ENCODE peak calls at places on chromosome 21, in seven cellular contexts. R is H9, F is mesendoderm, C is IMR-90, G is H1, S is neuronal stem cell, Q is trophoblast cell. E is an unnamed sample.

GRCh38 chr21:29654203-29654602 is 285.6 kb downstream of the GRIK1 start:
- DNase-seq in R (no peak), Q (no peak), S (no peak), C (no peak), F (no peak), G (no peak), E (no peak)

GRCh38 chr21:36608251-36608650 is 90.7 kb upstream of the SIM2 start:
- DNase-seq in Q (no peak), S (no peak), C (no peak), F (no peak), R (no peak), G (no peak), E (no peak)

GRCh38 chr21:28136687-28137086 is 856.0 kb downstream of the LTN1 start:
- DNase-seq in Q (no peak), C (no peak), F (no peak), G (no peak), R (no peak), S (no peak), E (no peak)

GRCh38 chr21:17051054-17051453 is 461.8 kb upstream of the CXADR start:
- DNase-seq in C (no peak), Q (peak; percentile 55), G (no peak), S (no peak), R (no peak), F (peak; percentile 78), E (no peak)

GRCh38 chr21:31566061-31566460 is 93.4 kb upstream of the SOD1 start:
- DNase-seq in G (no peak), Q (no peak), S (no peak), F (peak; percentile 30), R (no peak), C (no peak), E (no peak)

GRCh38 chr21:45340515-45340914 is 52.8 kb upstream of the POFUT2 start:
- DNase-seq in C (no peak), G (no peak), R (no peak), Q (no peak), S (no peak), F (no peak), E (no peak)

GRCh38 chr21:34352556-34352955 is 11.2 kb upstream of the KCNE2 start:
- DNase-seq in G (no peak), F (no peak), Q (no peak), C (no peak), R (no peak), S (no peak), E (no peak)

GRCh38 chr21:45128613-45129226 is 54.3 kb downstream of the ADARB1 start:
- DNase-seq in S (no peak), F (peak; percentile 70), R (peak; percentile 63), Q (no peak), C (peak; percentile 76), G (peak; percentile 64), E (peak; percentile 67)

GRCh38 chr21:34509151-34509550 is 2.9 kb downstream of the KCNE1 start:
- DNase-seq in C (no peak), G (no peak), R (no peak), Q (no peak), F (peak; percentile 44), S (no peak), E (no peak)

GRCh38 chr21:45632165-45632896 is 11.2 kb upstream of the PCBP3 start:
- DNase-seq in Q (no peak), C (no peak), G (no peak), R (no peak), F (no peak), S (no peak), E (no peak)

GRCh38 chr21:44929799-44930542 is 9.3 kb upstream of the ITGB2 start:
- DNase-seq in R (no peak), F (no peak), G (no peak), C (no peak), S (no peak), Q (no peak), E (no peak)

GRCh38 chr21:45550552-45551210 is 8.4 kb upstream of the SLC19A1 start:
- DNase-seq in Q (no peak), R (peak; percentile 39), C (no peak), G (no peak), S (no peak), F (peak; percentile 35), E (no peak)

GRCh38 chr21:37182222-37182621 is 84.9 kb downstream of the VPS26C start:
- DNase-seq in C (no peak), G (no peak), S (no peak), F (no peak), Q (no peak), R (no peak), E (no peak)

GRCh38 chr21:31220567-31220966 is 123.5 kb downstream of the TIAM1 start:
- DNase-seq in S (peak; percentile 38), G (no peak), R (no peak), Q (no peak), F (no peak), C (peak; percentile 24), E (peak; percentile 20)

GRCh38 chr21:45050786-45051489 is 23.4 kb upstream of the ADARB1 start:
- DNase-seq in R (no peak), Q (no peak), C (peak; percentile 100), G (no peak), F (no peak), S (no peak), E (peak; percentile 90)

GRCh38 chr21:24869862-24870261 is 737.4 kb downstream of the MRPL39 start:
- DNase-seq in G (no peak), Q (no peak), F (no peak), C (no peak), R (no peak), S (no peak), E (no peak)
- H3K27ac ChIP-seq in G (no peak overlapping the region), Q (no peak overlapping the region), F (no peak overlapping the region), C (no peak overlapping the region), R (no peak overlapping the region), S (no peak overlapping the region), E (no peak overlapping the region)

DNA sequence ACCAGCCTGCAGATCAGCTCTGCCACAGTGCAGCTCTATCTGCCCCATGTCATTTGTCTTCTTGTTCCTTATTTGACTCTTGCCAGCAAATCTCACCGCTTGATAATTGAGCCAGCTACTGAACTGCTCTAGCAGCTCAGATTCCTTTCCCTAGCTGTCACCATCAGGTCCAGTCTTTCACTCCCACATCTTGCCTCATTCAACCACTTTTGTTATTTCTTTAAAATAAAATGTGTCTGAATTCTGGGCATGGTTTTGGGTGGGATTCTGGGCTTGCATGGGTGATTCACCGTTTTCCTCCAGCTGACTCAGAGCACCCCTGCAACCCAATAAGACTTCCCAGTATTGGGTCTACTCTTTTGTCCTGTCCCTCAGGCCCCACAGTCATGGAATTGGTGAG is 215.8 kb downstream of the DSCAM start:
- DNase-seq in C (no peak), R (no peak), S (no peak), F (no peak), Q (peak; percentile 0), G (no peak), E (no peak)
- H2BK5ac ChIP-seq in C (no peak overlapping the region), R (no peak overlapping the region), S (no peak overlapping the region), F (no peak overlapping the region), Q (no peak overlapping the region), G (no peak overlapping the region), E (no peak overlapping the region)

GRCh38 chr21:15293251-15293650 is 228.5 kb upstream of the NRIP1 start:
- DNase-seq in R (no peak), C (peak; percentile 82), G (no peak), F (peak; percentile 98), Q (peak; percentile 61), S (peak; percentile 45), E (peak; percentile 86)
- H3K4me2 ChIP-seq in R (no peak overlapping the region), C (no peak overlapping the region), G (no peak overlapping the region), F (no peak overlapping the region), Q (no peak overlapping the region), S (no peak overlapping the region), E (no peak overlapping the region)

DNA sequence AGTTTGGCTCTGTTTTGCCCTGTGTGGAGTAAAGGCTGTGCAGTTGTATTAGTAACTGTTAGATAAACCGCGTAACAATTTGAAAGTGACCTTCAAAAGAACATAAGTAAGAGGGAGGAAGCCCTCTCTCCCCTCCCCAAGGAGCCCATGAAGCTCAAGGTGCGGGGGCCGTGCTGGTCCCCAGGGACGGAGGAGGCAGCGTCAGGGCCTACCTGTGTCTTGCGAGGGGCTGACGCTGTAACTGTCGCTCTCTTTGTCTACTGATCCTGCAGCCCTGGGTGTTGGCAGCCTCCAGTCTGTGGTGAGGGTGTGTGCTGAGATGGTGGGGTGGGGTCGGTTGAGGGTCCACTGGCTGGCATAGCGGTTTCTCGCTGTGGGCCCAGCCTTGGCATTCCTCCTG is 176.6 kb downstream of the PCP4 start:
- DNase-seq in C (no peak), S (no peak), F (no peak), R (no peak), G (no peak), Q (no peak), E (no peak)
- H3K27ac ChIP-seq in C (no peak overlapping the region), S (no peak overlapping the region), F (no peak overlapping the region), R (no peak overlapping the region), G (no peak overlapping the region), Q (no peak overlapping the region), E (no peak overlapping the region)

DNA sequence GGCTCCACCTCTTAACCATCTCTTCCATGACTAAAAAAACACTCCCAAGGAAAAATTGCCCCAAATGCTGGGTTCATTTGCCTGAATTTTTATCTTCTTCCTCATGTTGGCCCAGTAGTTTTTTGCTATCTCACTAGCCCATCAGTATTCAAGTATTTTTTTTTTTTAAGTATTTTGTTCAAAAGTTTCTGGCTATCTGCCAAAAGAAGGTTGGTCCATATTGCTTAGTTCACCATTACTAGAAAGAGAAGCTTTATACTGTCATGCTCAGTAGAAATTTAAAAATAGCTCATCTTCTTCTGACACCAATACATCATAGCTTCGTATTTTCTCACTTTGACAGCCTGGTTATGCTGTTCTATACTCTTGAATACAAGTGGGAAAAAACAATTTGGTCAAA is 41.0 kb upstream of the PDE9A start:
- DNase-seq in G (no peak), R (no peak), C (no peak), F (no peak), Q (no peak), S (no peak), E (no peak)
- H2BK5ac ChIP-seq in G (no peak overlapping the region), R (no peak overlapping the region), C (no peak overlapping the region), F (no peak overlapping the region), Q (no peak overlapping the region), S (no peak overlapping the region), E (no peak overlapping the region)

E was measured in mesenchymal stem cell.